ENCODE peak calls at places on chromosomes 3 and 15, in ten cellular contexts. K is stimulated activated CD8-positive, alpha-beta memory T cell treated with anti-CD3 and anti-CD28 coated beads, Interleukin-15, amount 100 ng/mL, for 1 hour; Y is Peyer's patch; H is T-helper 1 cell; U is activated CD4-positive, alpha-beta T cell treated with anti-CD3 and anti-CD28 coated beads, Interleukin-2, amount 50 U/mL, for 48 hours; O is H54; A is progenitor cell of endocrine pancreas; E is sigmoid colon; N is activated gamma-delta T cell treated with anti-CD3 and anti-CD28 coated beads, Interleukin-2, amount 50 U/mL, for 16 hours; Z is psoas muscle. C is an unnamed sample.

GRCh38 chr3:49722896-49723295 is 855 bp downstream of the GMPPB start:
- DNase-seq in K (no peak), Y (no peak), H (no peak), U (no peak), O (no peak), A (peak; percentile 9), E (no peak), N (no peak), Z (no peak), C (no peak)

GRCh38 chr3:115280531-115280930 is 133.4 kb upstream of the ZBTB20 start:
- DNase-seq in K (no peak), Y (no peak), H (no peak), U (no peak), O (no peak), A (no peak), E (no peak), N (no peak), Z (no peak), C (no peak)

GRCh38 chr3:135752851-135753250 is 212.7 kb upstream of the PPP2R3A start:
- DNase-seq in K (no peak), Y (no peak), H (no peak), U (no peak), O (no peak), A (peak; percentile 42), E (no peak), N (no peak), Z (no peak), C (no peak)

GRCh38 chr3:33100229-33100628 is 3.3 kb upstream of the GLB1 start:
- DNase-seq in K (no peak), Y (no peak), H (no peak), U (no peak), O (no peak), A (no peak), E (no peak), N (no peak), Z (no peak), C (no peak)

GRCh38 chr3:58824285-58824684 is 157.7 kb upstream of the FAM3D start:
- DNase-seq in K (no peak), Y (peak; percentile 71), H (no peak), U (peak; percentile 48), O (peak; percentile 11), A (peak; percentile 29), E (no peak), N (no peak), Z (no peak), C (peak; percentile 39)

GRCh38 chr3:183287301-183287971 is 34.4 kb downstream of the B3GNT5 start:
- DNase-seq in K (no peak), Y (peak; percentile 55), H (no peak), U (peak; percentile 29), O (no peak), A (no peak), E (peak; percentile 81), N (no peak), Z (peak; percentile 34), C (peak; percentile 56)

GRCh38 chr3:46566040-46566631 is at the start of gene LRRC2:
- DNase-seq in K (no peak), Y (peak; percentile 69), H (peak; percentile 17), U (peak; percentile 21), O (no peak), A (peak; percentile 16), E (peak; percentile 74), N (no peak), Z (peak; percentile 61), C (no peak)

GRCh38 chr3:51190827-51191226 is 194.3 kb upstream of the MANF start:
- DNase-seq in K (no peak), Y (no peak), H (no peak), U (no peak), O (no peak), A (no peak), E (no peak), N (no peak), Z (no peak), C (no peak)

GRCh38 chr15:30985081-30985531 is 6.3 kb downstream of the MTMR10 start:
- DNase-seq in K (no peak), Y (no peak), H (no peak), U (no peak), O (no peak), A (no peak), E (no peak), N (no peak), Z (no peak), C (no peak)

GRCh38 chr15:60006203-60006782 is 2.2 kb downstream of the FOXB1 start:
- DNase-seq in K (peak; percentile 38), Y (peak; percentile 58), H (peak; percentile 56), U (peak; percentile 80), O (peak; percentile 72), A (peak; percentile 25), E (no peak), N (no peak), Z (no peak), C (peak; percentile 27)

GRCh38 chr3:16140116-16140893 is 34.2 kb upstream of the GALNT15 start:
- DNase-seq in K (no peak), Y (peak; percentile 61), H (no peak), U (no peak), O (peak; percentile 19), A (no peak), E (peak; percentile 87), N (no peak), Z (peak; percentile 43), C (no peak)

GRCh38 chr15:86877171-86877631 is 797.5 kb downstream of the AGBL1 start:
- DNase-seq in K (no peak), Y (no peak), H (no peak), U (no peak), O (no peak), A (no peak), E (no peak), N (no peak), Z (no peak), C (no peak)

GRCh38 chr3:53970656-53971055 is 79.0 kb upstream of the SELENOK start:
- DNase-seq in K (no peak), Y (no peak), H (no peak), U (no peak), O (no peak), A (peak; percentile 20), E (no peak), N (no peak), Z (no peak), C (no peak)

GRCh38 chr15:55999635-56000034 is 6.2 kb upstream of the NEDD4 start:
- DNase-seq in K (no peak), Y (no peak), H (no peak), U (no peak), O (no peak), A (no peak), E (no peak), N (no peak), Z (no peak), C (no peak)

GRCh38 chr15:39135989-39136388 is 444.9 kb upstream of the THBS1 start:
- DNase-seq in K (no peak), Y (no peak), H (no peak), U (no peak), O (no peak), A (no peak), E (no peak), N (no peak), Z (no peak), C (no peak)

GRCh38 chr3:31242026-31242455 is 290.7 kb upstream of the STT3B start:
- DNase-seq in K (no peak), Y (no peak), H (no peak), U (no peak), O (no peak), A (no peak), E (no peak), N (no peak), Z (no peak), C (no peak)

GRCh38 chr15:27601239-27601942 is 497.7 kb downstream of the OCA2 start:
- DNase-seq in K (no peak), Y (no peak), H (no peak), U (no peak), O (no peak), A (no peak), E (no peak), N (no peak), Z (no peak), C (peak; percentile 80)

GRCh38 chr3:13189639-13190375 is 116.6 kb upstream of the IQSEC1 start:
- DNase-seq in K (no peak), Y (no peak), H (no peak), U (peak; percentile 20), O (peak; percentile 71), A (no peak), E (peak; percentile 54), N (no peak), Z (no peak), C (no peak)

GRCh38 chr3:11509175-11510000 is 134.3 kb downstream of the VGLL4 start:
- DNase-seq in K (no peak), Y (peak; percentile 74), H (no peak), U (no peak), O (peak; percentile 56), A (no peak), E (peak; percentile 93), N (no peak), Z (peak; percentile 52), C (peak; percentile 41)

GRCh38 chr3:71152892-71153265 is 430.6 kb downstream of the FOXP1 start:
- DNase-seq in K (no peak), Y (peak; percentile 70), H (no peak), U (no peak), O (no peak), A (no peak), E (no peak), N (no peak), Z (no peak), C (no peak)

GRCh38 chr3:188092648-188093047 is 61.3 kb upstream of the LPP start:
- DNase-seq in K (no peak), Y (no peak), H (no peak), U (peak; percentile 55), O (no peak), A (no peak), E (no peak), N (no peak), Z (no peak), C (no peak)

GRCh38 chr15:88403461-88403860 is 63.7 kb downstream of the MRPL46 start:
- DNase-seq in K (no peak), Y (no peak), H (no peak), U (no peak), O (no peak), A (no peak), E (no peak), N (no peak), Z (no peak), C (no peak)

C was measured in NCI-H460.